ENCODE peak calls at places on chromosome 16, in eight cellular contexts. One of them, this sample, is unnamed.

GRCh38 chr16:84090212-84090611 is 26.5 kb downstream of the MBTPS1 start:
- DNase-seq in suprapubic skin: no peak
- DNase-seq in HepG2: no peak
- DNase-seq in GM12878: no peak
- DNase-seq in transverse colon: no peak
- DNase-seq in sigmoid colon: no peak
- DNase-seq in H1: no peak
- DNase-seq in SK-N-SH: no peak
- DNase-seq in this sample: no peak

GRCh38 chr16:10181196-10182162 is 749 bp downstream of the GRIN2A start:
- DNase-seq in GM12878: no peak
- DNase-seq in SK-N-SH: peak
- DNase-seq in transverse colon: peak
- DNase-seq in HepG2: peak
- DNase-seq in suprapubic skin: no peak
- DNase-seq in sigmoid colon: peak
- DNase-seq in H1: peak
- DNase-seq in this sample: peak

GRCh38 chr16:8764486-8765250 is 32.8 kb downstream of the TMEM186 start:
- DNase-seq in sigmoid colon: peak
- DNase-seq in suprapubic skin: peak
- DNase-seq in SK-N-SH: no peak
- DNase-seq in GM12878: no peak
- DNase-seq in HepG2: no peak
- DNase-seq in H1: peak
- DNase-seq in transverse colon: no peak
- DNase-seq in this sample: no peak

GRCh38 chr16:12543700-12544476 is 259.8 kb downstream of the CPPED1 start:
- DNase-seq in H1: no peak
- DNase-seq in transverse colon: no peak
- DNase-seq in sigmoid colon: no peak
- DNase-seq in HepG2: peak
- DNase-seq in GM12878: peak
- DNase-seq in suprapubic skin: no peak
- DNase-seq in SK-N-SH: no peak
- DNase-seq in this sample: no peak

GRCh38 chr16:56748191-56748590 is 18.3 kb downstream of the NUP93 start:
- DNase-seq in HepG2: no peak
- DNase-seq in H1: no peak
- DNase-seq in GM12878: no peak
- DNase-seq in suprapubic skin: no peak
- DNase-seq in transverse colon: no peak
- DNase-seq in sigmoid colon: no peak
- DNase-seq in SK-N-SH: no peak
- DNase-seq in this sample: no peak

GRCh38 chr16:70380205-70380918 is 33.7 kb downstream of the DDX19A start:
- DNase-seq in HepG2: peak
- DNase-seq in SK-N-SH: peak
- DNase-seq in suprapubic skin: peak
- DNase-seq in sigmoid colon: peak
- DNase-seq in GM12878: no peak
- DNase-seq in transverse colon: peak
- DNase-seq in H1: peak
- DNase-seq in this sample: peak

GRCh38 chr16:3188925-3189825 is 1.2 kb downstream of the OR1F1 start:
- DNase-seq in suprapubic skin: no peak
- DNase-seq in GM12878: no peak
- DNase-seq in transverse colon: no peak
- DNase-seq in sigmoid colon: no peak
- DNase-seq in H1: peak
- DNase-seq in HepG2: peak
- DNase-seq in SK-N-SH: peak
- DNase-seq in this sample: no peak

GRCh38 chr16:15654591-15654990 is 4.5 kb downstream of the NDE1 start:
- DNase-seq in transverse colon: no peak
- DNase-seq in SK-N-SH: no peak
- DNase-seq in HepG2: no peak
- DNase-seq in sigmoid colon: peak
- DNase-seq in suprapubic skin: no peak
- DNase-seq in H1: no peak
- DNase-seq in GM12878: no peak
- DNase-seq in this sample: no peak

GRCh38 chr16:82855471-82855870 is 228.7 kb downstream of the CDH13 start:
- DNase-seq in H1: no peak
- DNase-seq in suprapubic skin: no peak
- DNase-seq in transverse colon: no peak
- DNase-seq in SK-N-SH: no peak
- DNase-seq in sigmoid colon: no peak
- DNase-seq in GM12878: no peak
- DNase-seq in HepG2: no peak
- DNase-seq in this sample: no peak

GRCh38 chr16:19286827-19287226 is 1.3 kb downstream of the CLEC19A start:
- DNase-seq in SK-N-SH: no peak
- DNase-seq in sigmoid colon: no peak
- DNase-seq in transverse colon: no peak
- DNase-seq in GM12878: no peak
- DNase-seq in H1: no peak
- DNase-seq in HepG2: no peak
- DNase-seq in suprapubic skin: no peak
- DNase-seq in this sample: no peak

GRCh38 chr16:53130193-53131049 is 75.6 kb downstream of the CHD9 start:
- DNase-seq in SK-N-SH: peak
- DNase-seq in suprapubic skin: peak
- DNase-seq in sigmoid colon: peak
- DNase-seq in GM12878: peak
- DNase-seq in H1: peak
- DNase-seq in HepG2: peak
- DNase-seq in transverse colon: peak
- DNase-seq in this sample: peak
- TF ChIP-seq POLR2AphosphoS5 in SK-N-SH: peak
- TF ChIP-seq POLR2AphosphoS5 in suprapubic skin: peak
- TF ChIP-seq POLR2AphosphoS5 in sigmoid colon: peak
- TF ChIP-seq POLR2AphosphoS5 in GM12878: peak
- TF ChIP-seq POLR2AphosphoS5 in H1: peak
- TF ChIP-seq POLR2AphosphoS5 in HepG2: peak
- TF ChIP-seq POLR2AphosphoS5 in transverse colon: peak
- TF ChIP-seq POLR2AphosphoS5 in this sample: peak

GRCh38 chr16:30121741-30122620 is 1.0 kb downstream of the MAPK3 start:
- DNase-seq in transverse colon: peak
- DNase-seq in H1: peak
- DNase-seq in suprapubic skin: peak
- DNase-seq in SK-N-SH: peak
- DNase-seq in HepG2: no peak
- DNase-seq in sigmoid colon: peak
- DNase-seq in GM12878: no peak
- DNase-seq in this sample: peak

GRCh38 chr16:30119428-30119827 is 3.6 kb downstream of the MAPK3 start:
- DNase-seq in H1: no peak
- DNase-seq in GM12878: no peak
- DNase-seq in suprapubic skin: no peak
- DNase-seq in SK-N-SH: no peak
- DNase-seq in sigmoid colon: no peak
- DNase-seq in HepG2: no peak
- DNase-seq in transverse colon: no peak
- DNase-seq in this sample: no peak

GRCh38 chr16:30124985-30125379 is 2.0 kb upstream of the MAPK3 start:
- DNase-seq in GM12878: no peak
- DNase-seq in HepG2: no peak
- DNase-seq in transverse colon: no peak
- DNase-seq in suprapubic skin: no peak
- DNase-seq in sigmoid colon: no peak
- DNase-seq in SK-N-SH: no peak
- DNase-seq in H1: no peak
- DNase-seq in this sample: no peak

GRCh38 chr16:30120340-30121105 is 2.5 kb downstream of the MAPK3 start:
- DNase-seq in sigmoid colon: no peak
- DNase-seq in GM12878: no peak
- DNase-seq in H1: no peak
- DNase-seq in HepG2: no peak
- DNase-seq in SK-N-SH: no peak
- DNase-seq in suprapubic skin: no peak
- DNase-seq in transverse colon: peak
- DNase-seq in this sample: no peak

DNA sequence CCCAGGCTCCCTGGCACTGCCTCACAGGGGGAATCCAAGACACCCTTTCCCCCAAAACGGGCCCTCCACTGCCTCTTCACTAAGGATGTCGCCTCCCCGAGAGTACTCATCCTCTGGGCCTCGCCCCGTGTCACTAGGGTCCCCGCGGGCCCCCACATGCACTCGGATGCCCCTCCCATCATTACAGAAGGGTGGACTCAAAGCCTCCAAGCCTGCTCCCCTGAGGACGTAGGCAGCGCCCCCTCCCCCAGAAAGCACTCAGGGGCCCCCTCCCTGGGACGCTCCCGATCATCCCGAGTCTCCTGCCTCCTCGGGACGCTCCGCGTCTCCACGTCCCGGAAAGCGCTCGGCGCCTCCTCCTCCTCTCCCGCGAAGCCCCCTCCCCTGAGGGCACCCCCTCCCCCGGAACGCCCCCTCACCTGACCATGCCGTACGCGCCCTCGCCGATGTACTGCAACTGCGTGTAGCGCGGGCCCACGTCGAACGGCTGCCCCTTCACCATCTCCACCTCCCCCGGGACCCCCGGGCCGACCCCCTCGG is 329 bp downstream of the MAPK3 start:
- DNase-seq in HepG2: no peak
- DNase-seq in SK-N-SH: no peak
- DNase-seq in transverse colon: no peak
- DNase-seq in GM12878: no peak
- DNase-seq in suprapubic skin: peak
- DNase-seq in sigmoid colon: no peak
- DNase-seq in H1: no peak
- DNase-seq in this sample: no peak
- TF ChIP-seq EP300 in HepG2: no peak
- TF ChIP-seq EP300 in SK-N-SH: no peak
- TF ChIP-seq EP300 in transverse colon: no peak
- TF ChIP-seq EP300 in GM12878: no peak
- TF ChIP-seq EP300 in suprapubic skin: no peak
- TF ChIP-seq EP300 in sigmoid colon: no peak
- TF ChIP-seq EP300 in H1: no peak
- TF ChIP-seq EP300 in this sample: no peak

DNA sequence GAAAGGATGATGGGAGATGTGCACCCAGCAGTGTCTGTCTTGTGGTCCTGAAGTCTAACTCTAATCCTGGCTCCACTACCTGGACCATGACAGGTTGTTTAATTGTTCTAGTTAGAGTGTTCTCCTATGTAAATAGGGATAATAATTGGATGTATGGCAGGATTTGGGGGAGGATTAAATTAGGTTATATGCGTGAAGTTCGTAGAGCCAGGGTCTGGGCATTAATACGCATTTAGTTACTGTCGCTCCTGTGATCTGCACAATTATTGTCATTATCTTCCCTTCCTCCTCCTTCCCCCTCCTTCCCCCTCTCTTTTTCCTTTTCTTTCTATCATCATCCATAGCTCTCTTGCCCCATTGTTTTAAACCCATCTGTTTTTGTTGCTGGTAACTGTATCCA is 210.3 kb downstream of the WWOX start:
- DNase-seq in sigmoid colon: no peak
- DNase-seq in HepG2: no peak
- DNase-seq in suprapubic skin: no peak
- DNase-seq in H1: no peak
- DNase-seq in GM12878: no peak
- DNase-seq in SK-N-SH: no peak
- DNase-seq in transverse colon: no peak
- DNase-seq in this sample: no peak
- TF ChIP-seq POLR2AphosphoS5 in sigmoid colon: no peak
- TF ChIP-seq POLR2AphosphoS5 in HepG2: no peak
- TF ChIP-seq POLR2AphosphoS5 in suprapubic skin: no peak
- TF ChIP-seq POLR2AphosphoS5 in H1: no peak
- TF ChIP-seq POLR2AphosphoS5 in GM12878: no peak
- TF ChIP-seq POLR2AphosphoS5 in SK-N-SH: no peak
- TF ChIP-seq POLR2AphosphoS5 in transverse colon: no peak
- TF ChIP-seq POLR2AphosphoS5 in this sample: no peak

GRCh38 chr16:68644715-68645493 is at the start of gene CDH3:
- DNase-seq in H1: peak
- DNase-seq in SK-N-SH: peak
- DNase-seq in transverse colon: peak
- DNase-seq in GM12878: no peak
- DNase-seq in HepG2: no peak
- DNase-seq in sigmoid colon: no peak
- DNase-seq in suprapubic skin: no peak
- DNase-seq in this sample: peak
- TF ChIP-seq EP300 in H1: no peak
- TF ChIP-seq EP300 in SK-N-SH: no peak
- TF ChIP-seq EP300 in transverse colon: no peak
- TF ChIP-seq EP300 in GM12878: no peak
- TF ChIP-seq EP300 in HepG2: no peak
- TF ChIP-seq EP300 in sigmoid colon: no peak
- TF ChIP-seq EP300 in suprapubic skin: no peak
- TF ChIP-seq EP300 in this sample: no peak

DNA sequence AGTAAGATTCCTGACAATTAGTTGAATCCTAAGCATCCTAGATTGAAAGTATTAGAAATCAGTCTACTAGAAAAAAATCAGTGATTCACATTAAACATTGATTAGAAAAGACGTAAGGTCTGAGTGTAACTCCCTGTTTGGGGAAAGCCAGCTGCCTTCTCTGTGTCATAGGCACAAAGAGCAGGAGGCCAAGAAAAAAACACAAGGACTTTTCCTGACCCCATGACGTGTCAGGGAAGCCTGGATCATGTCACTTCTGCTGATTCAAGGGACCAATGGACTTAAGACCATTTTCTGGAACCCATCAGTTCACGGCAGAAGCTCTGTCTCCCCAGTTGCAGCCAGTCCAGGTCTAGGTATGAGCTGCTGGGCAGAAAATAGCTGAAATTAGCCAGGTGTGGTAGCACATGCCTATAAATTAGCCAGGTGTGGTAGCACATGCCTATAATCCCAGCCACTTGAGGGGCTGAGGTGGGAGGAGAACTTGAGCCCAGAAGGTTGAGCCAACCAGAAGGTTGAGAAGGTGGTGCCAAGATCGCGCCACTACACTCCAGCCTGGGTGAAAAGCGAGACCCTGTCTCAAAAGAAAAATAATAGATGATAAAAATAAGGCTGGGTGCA is 35.9 kb downstream of the RANBP10 start:
- DNase-seq in SK-N-SH: no peak
- DNase-seq in sigmoid colon: no peak
- DNase-seq in H1: no peak
- DNase-seq in HepG2: no peak
- DNase-seq in GM12878: no peak
- DNase-seq in transverse colon: no peak
- DNase-seq in suprapubic skin: no peak
- DNase-seq in this sample: no peak
- TF ChIP-seq POLR2AphosphoS5 in SK-N-SH: no peak
- TF ChIP-seq POLR2AphosphoS5 in sigmoid colon: no peak
- TF ChIP-seq POLR2AphosphoS5 in H1: no peak
- TF ChIP-seq POLR2AphosphoS5 in HepG2: no peak
- TF ChIP-seq POLR2AphosphoS5 in GM12878: no peak
- TF ChIP-seq POLR2AphosphoS5 in transverse colon: no peak
- TF ChIP-seq POLR2AphosphoS5 in suprapubic skin: no peak
- TF ChIP-seq POLR2AphosphoS5 in this sample: no peak

DNA sequence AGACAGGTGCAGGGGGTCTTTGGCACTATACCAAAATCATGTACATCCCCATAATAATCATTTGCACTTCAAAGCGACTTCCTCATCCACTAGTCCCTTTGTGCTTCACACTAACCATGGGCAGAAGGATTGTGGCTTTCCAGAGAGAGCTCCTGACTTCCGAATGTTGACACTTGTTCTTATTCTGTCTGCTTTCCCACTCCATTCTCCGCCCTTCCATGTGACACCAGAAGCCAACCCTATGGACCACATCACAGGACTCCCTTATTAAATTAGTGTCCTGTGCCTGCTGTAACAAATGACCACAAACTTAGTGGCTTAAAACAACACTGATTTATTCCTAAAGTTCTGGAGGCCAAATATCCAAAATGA is 91.6 kb downstream of the CMC2 start:
- DNase-seq in sigmoid colon: no peak
- DNase-seq in HepG2: no peak
- DNase-seq in GM12878: no peak
- DNase-seq in transverse colon: no peak
- DNase-seq in suprapubic skin: no peak
- DNase-seq in SK-N-SH: no peak
- DNase-seq in H1: no peak
- DNase-seq in this sample: no peak
- TF ChIP-seq EP300 in sigmoid colon: no peak
- TF ChIP-seq EP300 in HepG2: no peak
- TF ChIP-seq EP300 in GM12878: no peak
- TF ChIP-seq EP300 in transverse colon: no peak
- TF ChIP-seq EP300 in suprapubic skin: no peak
- TF ChIP-seq EP300 in SK-N-SH: no peak
- TF ChIP-seq EP300 in H1: no peak
- TF ChIP-seq EP300 in this sample: no peak

This sample was measured in stomach.